ENCODE peak calls at places on chromosomes 13 and 19, in eight cellular contexts. One of them, this sample, is unnamed.
A peak's percentile ranks its signal among the peaks of the same experiment; 100 is the strongest.

GRCh38 chr13:30346159-30346788 is 38.9 kb upstream of the KATNAL1 start:
- DNase-seq in activated naive CD8-positive, alpha-beta T cell treated with anti-CD3 and anti-CD28 coated beads, Interleukin-2, amount 50 U/mL, for 24 hours: peak; percentile 60
- DNase-seq in NCI-H1105: no peak
- DNase-seq in activated gamma-delta T cell: no peak
- DNase-seq in body of pancreas: peak; percentile 50
- DNase-seq in NCI-H446: no peak
- DNase-seq in fibroblast of mammary gland: no peak
- DNase-seq in progenitor cell of endocrine pancreas: no peak
- DNase-seq in this sample: no peak

GRCh38 chr13:65378943-65379519 is 1851.1 kb downstream of the PCDH9 start:
- DNase-seq in activated naive CD8-positive, alpha-beta T cell treated with anti-CD3 and anti-CD28 coated beads, Interleukin-2, amount 50 U/mL, for 24 hours: no peak
- DNase-seq in NCI-H1105: peak; percentile 11
- DNase-seq in activated gamma-delta T cell: no peak
- DNase-seq in body of pancreas: no peak
- DNase-seq in NCI-H446: no peak
- DNase-seq in fibroblast of mammary gland: peak; percentile 5
- DNase-seq in progenitor cell of endocrine pancreas: no peak
- DNase-seq in this sample: peak; percentile 32

GRCh38 chr19:14116525-14116917 is 1.0 kb downstream of the PRKACA start:
- DNase-seq in activated naive CD8-positive, alpha-beta T cell treated with anti-CD3 and anti-CD28 coated beads, Interleukin-2, amount 50 U/mL, for 24 hours: no peak
- DNase-seq in NCI-H1105: no peak
- DNase-seq in activated gamma-delta T cell: no peak
- DNase-seq in body of pancreas: no peak
- DNase-seq in NCI-H446: no peak
- DNase-seq in fibroblast of mammary gland: no peak
- DNase-seq in progenitor cell of endocrine pancreas: no peak
- DNase-seq in this sample: no peak

GRCh38 chr19:29672933-29673336 is 7.7 kb downstream of the PLEKHF1 start:
- DNase-seq in activated naive CD8-positive, alpha-beta T cell treated with anti-CD3 and anti-CD28 coated beads, Interleukin-2, amount 50 U/mL, for 24 hours: peak; percentile 84
- DNase-seq in NCI-H1105: no peak
- DNase-seq in activated gamma-delta T cell: peak; percentile 57
- DNase-seq in body of pancreas: peak; percentile 45
- DNase-seq in NCI-H446: no peak
- DNase-seq in fibroblast of mammary gland: no peak
- DNase-seq in progenitor cell of endocrine pancreas: no peak
- DNase-seq in this sample: no peak

GRCh38 chr13:67635754-67636153 is 405.6 kb upstream of the PCDH9 start:
- DNase-seq in activated naive CD8-positive, alpha-beta T cell treated with anti-CD3 and anti-CD28 coated beads, Interleukin-2, amount 50 U/mL, for 24 hours: no peak
- DNase-seq in NCI-H1105: no peak
- DNase-seq in activated gamma-delta T cell: no peak
- DNase-seq in body of pancreas: no peak
- DNase-seq in NCI-H446: no peak
- DNase-seq in fibroblast of mammary gland: peak; percentile 50
- DNase-seq in progenitor cell of endocrine pancreas: no peak
- DNase-seq in this sample: no peak

GRCh38 chr19:15895876-15896430 is 1.9 kb downstream of the CYP4F2 start:
- DNase-seq in activated naive CD8-positive, alpha-beta T cell treated with anti-CD3 and anti-CD28 coated beads, Interleukin-2, amount 50 U/mL, for 24 hours: no peak
- DNase-seq in NCI-H1105: no peak
- DNase-seq in activated gamma-delta T cell: no peak
- DNase-seq in body of pancreas: no peak
- DNase-seq in NCI-H446: no peak
- DNase-seq in fibroblast of mammary gland: no peak
- DNase-seq in progenitor cell of endocrine pancreas: no peak
- DNase-seq in this sample: no peak

GRCh38 chr13:32969516-32969941 is 46.7 kb upstream of the KL start:
- DNase-seq in activated naive CD8-positive, alpha-beta T cell treated with anti-CD3 and anti-CD28 coated beads, Interleukin-2, amount 50 U/mL, for 24 hours: no peak
- DNase-seq in NCI-H1105: no peak
- DNase-seq in activated gamma-delta T cell: no peak
- DNase-seq in body of pancreas: no peak
- DNase-seq in NCI-H446: no peak
- DNase-seq in fibroblast of mammary gland: peak; percentile 64
- DNase-seq in progenitor cell of endocrine pancreas: no peak
- DNase-seq in this sample: no peak

GRCh38 chr19:5951338-5951861 is 26.5 kb downstream of the RANBP3 start:
- DNase-seq in activated naive CD8-positive, alpha-beta T cell treated with anti-CD3 and anti-CD28 coated beads, Interleukin-2, amount 50 U/mL, for 24 hours: no peak
- DNase-seq in NCI-H1105: no peak
- DNase-seq in activated gamma-delta T cell: no peak
- DNase-seq in body of pancreas: no peak
- DNase-seq in NCI-H446: no peak
- DNase-seq in fibroblast of mammary gland: no peak
- DNase-seq in progenitor cell of endocrine pancreas: no peak
- DNase-seq in this sample: peak; percentile 63

GRCh38 chr13:97261254-97262015 is 39.3 kb downstream of the MBNL2 start:
- DNase-seq in activated naive CD8-positive, alpha-beta T cell treated with anti-CD3 and anti-CD28 coated beads, Interleukin-2, amount 50 U/mL, for 24 hours: peak; percentile 23
- DNase-seq in NCI-H1105: no peak
- DNase-seq in activated gamma-delta T cell: peak; percentile 9
- DNase-seq in body of pancreas: peak; percentile 25
- DNase-seq in NCI-H446: no peak
- DNase-seq in fibroblast of mammary gland: no peak
- DNase-seq in progenitor cell of endocrine pancreas: no peak
- DNase-seq in this sample: no peak

GRCh38 chr19:883661-884211 is 9.3 kb downstream of the MED16 start:
- DNase-seq in activated naive CD8-positive, alpha-beta T cell treated with anti-CD3 and anti-CD28 coated beads, Interleukin-2, amount 50 U/mL, for 24 hours: no peak
- DNase-seq in NCI-H1105: no peak
- DNase-seq in activated gamma-delta T cell: no peak
- DNase-seq in body of pancreas: no peak
- DNase-seq in NCI-H446: no peak
- DNase-seq in fibroblast of mammary gland: no peak
- DNase-seq in progenitor cell of endocrine pancreas: no peak
- DNase-seq in this sample: no peak

GRCh38 chr19:401836-402535 is 7.0 kb downstream of the C2CD4C start:
- DNase-seq in activated naive CD8-positive, alpha-beta T cell treated with anti-CD3 and anti-CD28 coated beads, Interleukin-2, amount 50 U/mL, for 24 hours: no peak
- DNase-seq in NCI-H1105: peak; percentile 30
- DNase-seq in activated gamma-delta T cell: no peak
- DNase-seq in body of pancreas: no peak
- DNase-seq in NCI-H446: no peak
- DNase-seq in fibroblast of mammary gland: no peak
- DNase-seq in progenitor cell of endocrine pancreas: peak; percentile 8
- DNase-seq in this sample: no peak

GRCh38 chr19:7857727-7858701 is 16.2 kb downstream of the PRR36 start:
- DNase-seq in activated naive CD8-positive, alpha-beta T cell treated with anti-CD3 and anti-CD28 coated beads, Interleukin-2, amount 50 U/mL, for 24 hours: no peak
- DNase-seq in NCI-H1105: peak; percentile 37
- DNase-seq in activated gamma-delta T cell: no peak
- DNase-seq in body of pancreas: no peak
- DNase-seq in NCI-H446: no peak
- DNase-seq in fibroblast of mammary gland: no peak
- DNase-seq in progenitor cell of endocrine pancreas: no peak
- DNase-seq in this sample: peak; percentile 93

GRCh38 chr13:112962396-112962795 is 6.6 kb upstream of the MCF2L start:
- DNase-seq in activated naive CD8-positive, alpha-beta T cell treated with anti-CD3 and anti-CD28 coated beads, Interleukin-2, amount 50 U/mL, for 24 hours: no peak
- DNase-seq in NCI-H1105: no peak
- DNase-seq in activated gamma-delta T cell: no peak
- DNase-seq in body of pancreas: no peak
- DNase-seq in NCI-H446: no peak
- DNase-seq in fibroblast of mammary gland: no peak
- DNase-seq in progenitor cell of endocrine pancreas: no peak
- DNase-seq in this sample: no peak

GRCh38 chr19:52270266-52270885 is 989 bp downstream of the ZNF766 start:
- DNase-seq in activated naive CD8-positive, alpha-beta T cell treated with anti-CD3 and anti-CD28 coated beads, Interleukin-2, amount 50 U/mL, for 24 hours: peak; percentile 10
- DNase-seq in NCI-H1105: peak; percentile 19
- DNase-seq in activated gamma-delta T cell: no peak
- DNase-seq in body of pancreas: peak; percentile 3
- DNase-seq in NCI-H446: no peak
- DNase-seq in fibroblast of mammary gland: peak; percentile 28
- DNase-seq in progenitor cell of endocrine pancreas: no peak
- DNase-seq in this sample: peak; percentile 35

GRCh38 chr13:44715287-44716224 is 139.4 kb upstream of the TSC22D1 start:
- DNase-seq in activated naive CD8-positive, alpha-beta T cell treated with anti-CD3 and anti-CD28 coated beads, Interleukin-2, amount 50 U/mL, for 24 hours: no peak
- DNase-seq in NCI-H1105: no peak
- DNase-seq in activated gamma-delta T cell: no peak
- DNase-seq in body of pancreas: no peak
- DNase-seq in NCI-H446: peak; percentile 28
- DNase-seq in fibroblast of mammary gland: peak; percentile 57
- DNase-seq in progenitor cell of endocrine pancreas: no peak
- DNase-seq in this sample: no peak

GRCh38 chr19:703651-704446 is 4.9 kb upstream of the PALM start:
- DNase-seq in activated naive CD8-positive, alpha-beta T cell treated with anti-CD3 and anti-CD28 coated beads, Interleukin-2, amount 50 U/mL, for 24 hours: peak; percentile 72
- DNase-seq in NCI-H1105: no peak
- DNase-seq in activated gamma-delta T cell: peak; percentile 61
- DNase-seq in body of pancreas: peak; percentile 72
- DNase-seq in NCI-H446: no peak
- DNase-seq in fibroblast of mammary gland: peak; percentile 14
- DNase-seq in progenitor cell of endocrine pancreas: no peak
- DNase-seq in this sample: peak; percentile 96

GRCh38 chr13:24654741-24655140 is 25.5 kb upstream of the ATP12A start:
- DNase-seq in activated naive CD8-positive, alpha-beta T cell treated with anti-CD3 and anti-CD28 coated beads, Interleukin-2, amount 50 U/mL, for 24 hours: no peak
- DNase-seq in NCI-H1105: no peak
- DNase-seq in activated gamma-delta T cell: no peak
- DNase-seq in body of pancreas: no peak
- DNase-seq in NCI-H446: no peak
- DNase-seq in fibroblast of mammary gland: peak; percentile 11
- DNase-seq in progenitor cell of endocrine pancreas: no peak
- DNase-seq in this sample: no peak

GRCh38 chr13:51907040-51907732 is 45.4 kb downstream of the CCDC70 start:
- DNase-seq in activated naive CD8-positive, alpha-beta T cell treated with anti-CD3 and anti-CD28 coated beads, Interleukin-2, amount 50 U/mL, for 24 hours: no peak
- DNase-seq in NCI-H1105: no peak
- DNase-seq in activated gamma-delta T cell: no peak
- DNase-seq in body of pancreas: no peak
- DNase-seq in NCI-H446: no peak
- DNase-seq in fibroblast of mammary gland: no peak
- DNase-seq in progenitor cell of endocrine pancreas: no peak
- DNase-seq in this sample: no peak

GRCh38 chr13:99356216-99357089 is 49.3 kb upstream of the GPR183 start:
- DNase-seq in activated naive CD8-positive, alpha-beta T cell treated with anti-CD3 and anti-CD28 coated beads, Interleukin-2, amount 50 U/mL, for 24 hours: no peak
- DNase-seq in NCI-H1105: no peak
- DNase-seq in activated gamma-delta T cell: no peak
- DNase-seq in body of pancreas: peak; percentile 56
- DNase-seq in NCI-H446: no peak
- DNase-seq in fibroblast of mammary gland: peak; percentile 89
- DNase-seq in progenitor cell of endocrine pancreas: no peak
- DNase-seq in this sample: no peak

GRCh38 chr13:21316376-21316775 is 139.9 kb downstream of the MRPL57 start:
- DNase-seq in activated naive CD8-positive, alpha-beta T cell treated with anti-CD3 and anti-CD28 coated beads, Interleukin-2, amount 50 U/mL, for 24 hours: no peak
- DNase-seq in NCI-H1105: no peak
- DNase-seq in activated gamma-delta T cell: no peak
- DNase-seq in body of pancreas: no peak
- DNase-seq in NCI-H446: no peak
- DNase-seq in fibroblast of mammary gland: no peak
- DNase-seq in progenitor cell of endocrine pancreas: no peak
- DNase-seq in this sample: no peak

GRCh38 chr19:7681336-7682174 is 922 bp downstream of the TRAPPC5 start:
- DNase-seq in activated naive CD8-positive, alpha-beta T cell treated with anti-CD3 and anti-CD28 coated beads, Interleukin-2, amount 50 U/mL, for 24 hours: peak; percentile 90
- DNase-seq in NCI-H1105: no peak
- DNase-seq in activated gamma-delta T cell: no peak
- DNase-seq in body of pancreas: peak; percentile 88
- DNase-seq in NCI-H446: no peak
- DNase-seq in fibroblast of mammary gland: peak; percentile 76
- DNase-seq in progenitor cell of endocrine pancreas: peak; percentile 48
- DNase-seq in this sample: peak; percentile 97

GRCh38 chr19:45403781-45404556 is 900 bp downstream of the PPP1R13L start:
- DNase-seq in activated naive CD8-positive, alpha-beta T cell treated with anti-CD3 and anti-CD28 coated beads, Interleukin-2, amount 50 U/mL, for 24 hours: peak; percentile 78
- DNase-seq in NCI-H1105: peak; percentile 35
- DNase-seq in activated gamma-delta T cell: no peak
- DNase-seq in body of pancreas: peak; percentile 77
- DNase-seq in NCI-H446: no peak
- DNase-seq in fibroblast of mammary gland: no peak
- DNase-seq in progenitor cell of endocrine pancreas: peak; percentile 56
- DNase-seq in this sample: peak; percentile 95

GRCh38 chr13:113393226-113393571 is 29.3 kb upstream of the GRTP1 start:
- DNase-seq in activated naive CD8-positive, alpha-beta T cell treated with anti-CD3 and anti-CD28 coated beads, Interleukin-2, amount 50 U/mL, for 24 hours: no peak
- DNase-seq in NCI-H1105: no peak
- DNase-seq in activated gamma-delta T cell: no peak
- DNase-seq in body of pancreas: no peak
- DNase-seq in NCI-H446: no peak
- DNase-seq in fibroblast of mammary gland: no peak
- DNase-seq in progenitor cell of endocrine pancreas: no peak
- DNase-seq in this sample: no peak

GRCh38 chr13:113155982-113156655 is 2.3 kb upstream of the PROZ start:
- DNase-seq in activated naive CD8-positive, alpha-beta T cell treated with anti-CD3 and anti-CD28 coated beads, Interleukin-2, amount 50 U/mL, for 24 hours: no peak
- DNase-seq in NCI-H1105: no peak
- DNase-seq in activated gamma-delta T cell: no peak
- DNase-seq in body of pancreas: no peak
- DNase-seq in NCI-H446: no peak
- DNase-seq in fibroblast of mammary gland: peak; percentile 18
- DNase-seq in progenitor cell of endocrine pancreas: no peak
- DNase-seq in this sample: no peak

GRCh38 chr13:48731957-48732569 is 78.3 kb downstream of the CYSLTR2 start:
- DNase-seq in activated naive CD8-positive, alpha-beta T cell treated with anti-CD3 and anti-CD28 coated beads, Interleukin-2, amount 50 U/mL, for 24 hours: peak; percentile 75
- DNase-seq in NCI-H1105: no peak
- DNase-seq in activated gamma-delta T cell: peak; percentile 16
- DNase-seq in body of pancreas: peak; percentile 53
- DNase-seq in NCI-H446: no peak
- DNase-seq in fibroblast of mammary gland: peak; percentile 49
- DNase-seq in progenitor cell of endocrine pancreas: peak; percentile 23
- DNase-seq in this sample: peak; percentile 82

GRCh38 chr19:18204394-18205179 is 745 bp upstream of the RAB3A start:
- DNase-seq in activated naive CD8-positive, alpha-beta T cell treated with anti-CD3 and anti-CD28 coated beads, Interleukin-2, amount 50 U/mL, for 24 hours: peak; percentile 55
- DNase-seq in NCI-H1105: peak; percentile 87
- DNase-seq in activated gamma-delta T cell: no peak
- DNase-seq in body of pancreas: no peak
- DNase-seq in NCI-H446: peak; percentile 87
- DNase-seq in fibroblast of mammary gland: peak; percentile 23
- DNase-seq in progenitor cell of endocrine pancreas: peak; percentile 65
- DNase-seq in this sample: peak; percentile 79

GRCh38 chr13:27170521-27171243 is 929 bp downstream of the USP12 start:
- DNase-seq in activated naive CD8-positive, alpha-beta T cell treated with anti-CD3 and anti-CD28 coated beads, Interleukin-2, amount 50 U/mL, for 24 hours: peak; percentile 47
- DNase-seq in NCI-H1105: no peak
- DNase-seq in activated gamma-delta T cell: peak; percentile 32
- DNase-seq in body of pancreas: peak; percentile 44
- DNase-seq in NCI-H446: no peak
- DNase-seq in fibroblast of mammary gland: no peak
- DNase-seq in progenitor cell of endocrine pancreas: peak; percentile 63
- DNase-seq in this sample: peak; percentile 79

GRCh38 chr19:811007-811434 is 10.7 kb downstream of the PLPPR3 start:
- DNase-seq in activated naive CD8-positive, alpha-beta T cell treated with anti-CD3 and anti-CD28 coated beads, Interleukin-2, amount 50 U/mL, for 24 hours: no peak
- DNase-seq in NCI-H1105: no peak
- DNase-seq in activated gamma-delta T cell: no peak
- DNase-seq in body of pancreas: no peak
- DNase-seq in NCI-H446: no peak
- DNase-seq in fibroblast of mammary gland: no peak
- DNase-seq in progenitor cell of endocrine pancreas: no peak
- DNase-seq in this sample: peak; percentile 53

GRCh38 chr19:47315125-47315821 is 5.6 kb downstream of the C5AR1 start:
- DNase-seq in activated naive CD8-positive, alpha-beta T cell treated with anti-CD3 and anti-CD28 coated beads, Interleukin-2, amount 50 U/mL, for 24 hours: peak; percentile 30
- DNase-seq in NCI-H1105: no peak
- DNase-seq in activated gamma-delta T cell: no peak
- DNase-seq in body of pancreas: peak; percentile 84
- DNase-seq in NCI-H446: no peak
- DNase-seq in fibroblast of mammary gland: peak; percentile 100
- DNase-seq in progenitor cell of endocrine pancreas: no peak
- DNase-seq in this sample: peak; percentile 46

GRCh38 chr13:22194106-22194810 is 523.4 kb downstream of the FGF9 start:
- DNase-seq in activated naive CD8-positive, alpha-beta T cell treated with anti-CD3 and anti-CD28 coated beads, Interleukin-2, amount 50 U/mL, for 24 hours: no peak
- DNase-seq in NCI-H1105: no peak
- DNase-seq in activated gamma-delta T cell: no peak
- DNase-seq in body of pancreas: no peak
- DNase-seq in NCI-H446: peak; percentile 4
- DNase-seq in fibroblast of mammary gland: no peak
- DNase-seq in progenitor cell of endocrine pancreas: no peak
- DNase-seq in this sample: no peak

GRCh38 chr19:28961772-28962500 is 251.0 kb downstream of the UQCRFS1 start:
- DNase-seq in activated naive CD8-positive, alpha-beta T cell treated with anti-CD3 and anti-CD28 coated beads, Interleukin-2, amount 50 U/mL, for 24 hours: no peak
- DNase-seq in NCI-H1105: no peak
- DNase-seq in activated gamma-delta T cell: no peak
- DNase-seq in body of pancreas: no peak
- DNase-seq in NCI-H446: no peak
- DNase-seq in fibroblast of mammary gland: peak; percentile 48
- DNase-seq in progenitor cell of endocrine pancreas: no peak
- DNase-seq in this sample: no peak

GRCh38 chr13:105442941-105443340 is 1092.5 kb downstream of the EFNB2 start:
- DNase-seq in activated naive CD8-positive, alpha-beta T cell treated with anti-CD3 and anti-CD28 coated beads, Interleukin-2, amount 50 U/mL, for 24 hours: no peak
- DNase-seq in NCI-H1105: no peak
- DNase-seq in activated gamma-delta T cell: no peak
- DNase-seq in body of pancreas: peak; percentile 34
- DNase-seq in NCI-H446: peak; percentile 11
- DNase-seq in fibroblast of mammary gland: peak; percentile 99
- DNase-seq in progenitor cell of endocrine pancreas: no peak
- DNase-seq in this sample: no peak

GRCh38 chr13:51955841-51956603 is 55.2 kb downstream of the ATP7B start:
- DNase-seq in activated naive CD8-positive, alpha-beta T cell treated with anti-CD3 and anti-CD28 coated beads, Interleukin-2, amount 50 U/mL, for 24 hours: no peak
- DNase-seq in NCI-H1105: no peak
- DNase-seq in activated gamma-delta T cell: no peak
- DNase-seq in body of pancreas: no peak
- DNase-seq in NCI-H446: no peak
- DNase-seq in fibroblast of mammary gland: no peak
- DNase-seq in progenitor cell of endocrine pancreas: no peak
- DNase-seq in this sample: no peak

GRCh38 chr13:42394361-42395065 is 122.6 kb downstream of the AKAP11 start:
- DNase-seq in activated naive CD8-positive, alpha-beta T cell treated with anti-CD3 and anti-CD28 coated beads, Interleukin-2, amount 50 U/mL, for 24 hours: no peak
- DNase-seq in NCI-H1105: no peak
- DNase-seq in activated gamma-delta T cell: no peak
- DNase-seq in body of pancreas: no peak
- DNase-seq in NCI-H446: no peak
- DNase-seq in fibroblast of mammary gland: no peak
- DNase-seq in progenitor cell of endocrine pancreas: no peak
- DNase-seq in this sample: no peak